ENCODE peak calls at places on chromosomes 2 and 18, in ten cellular contexts. One of them, this sample, is unnamed. For H3K9me3, the result is how much of the 10 kb centered on the place peaks cover.

GRCh38 chr2:160388464-160389263 is 104.9 kb downstream of the RBMS1 start:
- DNase-seq in naive thymus-derived CD4-positive, alpha-beta T cell: peak
- DNase-seq in cardiac muscle cell: no peak
- DNase-seq in HepG2: no peak
- DNase-seq in A549: no peak
- DNase-seq in mammary epithelial cell: no peak
- DNase-seq in suprapubic skin: peak
- DNase-seq in K562: no peak
- DNase-seq in Karpas-422: no peak
- DNase-seq in pancreas: no peak
- DNase-seq in this sample: no peak

GRCh38 chr2:226124548-226125011 is 675.0 kb downstream of the IRS1 start:
- DNase-seq in naive thymus-derived CD4-positive, alpha-beta T cell: no peak
- DNase-seq in cardiac muscle cell: peak
- DNase-seq in HepG2: peak
- DNase-seq in A549: no peak
- DNase-seq in mammary epithelial cell: no peak
- DNase-seq in suprapubic skin: no peak
- DNase-seq in K562: no peak
- DNase-seq in Karpas-422: no peak
- DNase-seq in pancreas: no peak
- DNase-seq in this sample: no peak

GRCh38 chr2:31324000-31324633 is 90.2 kb downstream of the EHD3 start:
- DNase-seq in naive thymus-derived CD4-positive, alpha-beta T cell: no peak
- DNase-seq in cardiac muscle cell: no peak
- DNase-seq in HepG2: no peak
- DNase-seq in A549: no peak
- DNase-seq in mammary epithelial cell: peak
- DNase-seq in suprapubic skin: no peak
- DNase-seq in K562: no peak
- DNase-seq in Karpas-422: no peak
- DNase-seq in pancreas: no peak
- DNase-seq in this sample: no peak

GRCh38 chr2:128536925-128537620 is 218.4 kb upstream of the HS6ST1 start:
- DNase-seq in naive thymus-derived CD4-positive, alpha-beta T cell: no peak
- DNase-seq in cardiac muscle cell: peak
- DNase-seq in HepG2: peak
- DNase-seq in A549: peak
- DNase-seq in mammary epithelial cell: peak
- DNase-seq in suprapubic skin: peak
- DNase-seq in K562: peak
- DNase-seq in Karpas-422: no peak
- DNase-seq in pancreas: no peak
- DNase-seq in this sample: no peak

GRCh38 chr2:224147174-224147573 is 108.1 kb upstream of the SERPINE2 start:
- DNase-seq in naive thymus-derived CD4-positive, alpha-beta T cell: no peak
- DNase-seq in cardiac muscle cell: no peak
- DNase-seq in HepG2: no peak
- DNase-seq in A549: peak
- DNase-seq in mammary epithelial cell: peak
- DNase-seq in suprapubic skin: no peak
- DNase-seq in K562: no peak
- DNase-seq in Karpas-422: no peak
- DNase-seq in pancreas: no peak
- DNase-seq in this sample: no peak

GRCh38 chr2:188382107-188382506 is 90.4 kb downstream of the GULP1 start:
- DNase-seq in naive thymus-derived CD4-positive, alpha-beta T cell: no peak
- DNase-seq in cardiac muscle cell: peak
- DNase-seq in HepG2: no peak
- DNase-seq in A549: no peak
- DNase-seq in mammary epithelial cell: no peak
- DNase-seq in suprapubic skin: no peak
- DNase-seq in K562: no peak
- DNase-seq in Karpas-422: no peak
- DNase-seq in pancreas: no peak
- DNase-seq in this sample: no peak

GRCh38 chr18:26549486-26550435 is 1.4 kb upstream of the KCTD1 start:
- DNase-seq in naive thymus-derived CD4-positive, alpha-beta T cell: no peak
- DNase-seq in cardiac muscle cell: peak
- DNase-seq in HepG2: peak
- DNase-seq in A549: peak
- DNase-seq in mammary epithelial cell: peak
- DNase-seq in suprapubic skin: peak
- DNase-seq in K562: no peak
- DNase-seq in Karpas-422: peak
- DNase-seq in pancreas: peak
- DNase-seq in this sample: no peak

GRCh38 chr2:143581989-143582719 is 452.9 kb downstream of the ARHGAP15 start:
- DNase-seq in naive thymus-derived CD4-positive, alpha-beta T cell: no peak
- DNase-seq in cardiac muscle cell: peak
- DNase-seq in HepG2: no peak
- DNase-seq in A549: no peak
- DNase-seq in mammary epithelial cell: no peak
- DNase-seq in suprapubic skin: no peak
- DNase-seq in K562: peak
- DNase-seq in Karpas-422: no peak
- DNase-seq in pancreas: no peak
- DNase-seq in this sample: no peak

GRCh38 chr2:162072181-162072702 is 1.8 kb downstream of the DPP4 start:
- DNase-seq in naive thymus-derived CD4-positive, alpha-beta T cell: peak
- DNase-seq in cardiac muscle cell: peak
- DNase-seq in HepG2: peak
- DNase-seq in A549: no peak
- DNase-seq in mammary epithelial cell: peak
- DNase-seq in suprapubic skin: no peak
- DNase-seq in K562: no peak
- DNase-seq in Karpas-422: no peak
- DNase-seq in pancreas: no peak
- DNase-seq in this sample: no peak

GRCh38 chr2:27885246-27885645 is 4.9 kb downstream of the RBKS start:
- DNase-seq in naive thymus-derived CD4-positive, alpha-beta T cell: no peak
- DNase-seq in cardiac muscle cell: peak
- DNase-seq in HepG2: no peak
- DNase-seq in A549: no peak
- DNase-seq in mammary epithelial cell: no peak
- DNase-seq in suprapubic skin: no peak
- DNase-seq in K562: no peak
- DNase-seq in Karpas-422: no peak
- DNase-seq in pancreas: no peak
- DNase-seq in this sample: no peak

GRCh38 chr2:225693259-225693658 is 293.7 kb downstream of the NYAP2 start:
- DNase-seq in naive thymus-derived CD4-positive, alpha-beta T cell: no peak
- DNase-seq in cardiac muscle cell: no peak
- DNase-seq in HepG2: no peak
- DNase-seq in A549: no peak
- DNase-seq in mammary epithelial cell: no peak
- DNase-seq in suprapubic skin: no peak
- DNase-seq in K562: no peak
- DNase-seq in Karpas-422: no peak
- DNase-seq in pancreas: no peak
- DNase-seq in this sample: no peak

DNA sequence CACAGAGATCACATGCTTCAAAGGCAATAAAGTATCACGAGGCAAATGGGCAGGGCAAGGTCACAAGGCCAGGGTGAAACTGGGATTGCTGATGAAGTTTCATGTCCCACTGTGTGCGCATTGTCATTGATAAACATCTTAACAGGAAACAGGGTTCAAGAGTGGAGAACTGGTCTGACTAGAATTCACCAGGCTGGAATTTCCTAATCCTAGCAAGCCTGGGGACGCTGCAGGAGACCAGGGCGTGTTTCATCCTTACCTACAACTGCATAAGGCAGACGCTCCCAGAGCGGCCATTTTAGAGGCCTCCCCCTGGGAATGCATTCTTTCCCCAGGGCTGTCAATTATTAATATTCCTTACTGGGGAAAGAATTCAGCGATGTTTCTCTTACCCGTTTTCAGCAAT is 33.2 kb downstream of the PTPN4 start:
- DNase-seq in naive thymus-derived CD4-positive, alpha-beta T cell: no peak
- DNase-seq in cardiac muscle cell: no peak
- DNase-seq in HepG2: no peak
- DNase-seq in A549: no peak
- DNase-seq in mammary epithelial cell: no peak
- DNase-seq in suprapubic skin: no peak
- DNase-seq in K562: no peak
- DNase-seq in Karpas-422: no peak
- DNase-seq in pancreas: no peak
- DNase-seq in this sample: no peak
- H3K9me3 ChIP-seq in naive thymus-derived CD4-positive, alpha-beta T cell: under half
- H3K9me3 ChIP-seq in cardiac muscle cell: under half
- H3K9me3 ChIP-seq in HepG2: under half
- H3K9me3 ChIP-seq in A549: under half
- H3K9me3 ChIP-seq in mammary epithelial cell: under half
- H3K9me3 ChIP-seq in suprapubic skin: under half
- H3K9me3 ChIP-seq in K562: under half
- H3K9me3 ChIP-seq in Karpas-422: under half
- H3K9me3 ChIP-seq in pancreas: under half
- H3K9me3 ChIP-seq in this sample: under half

GRCh38 chr2:6846967-6847695 is 18.6 kb downstream of the CMPK2 start:
- DNase-seq in naive thymus-derived CD4-positive, alpha-beta T cell: no peak
- DNase-seq in cardiac muscle cell: no peak
- DNase-seq in HepG2: no peak
- DNase-seq in A549: peak
- DNase-seq in mammary epithelial cell: no peak
- DNase-seq in suprapubic skin: no peak
- DNase-seq in K562: peak
- DNase-seq in Karpas-422: no peak
- DNase-seq in pancreas: no peak
- DNase-seq in this sample: no peak

GRCh38 chr2:6845903-6846302 is 19.8 kb downstream of the CMPK2 start:
- DNase-seq in naive thymus-derived CD4-positive, alpha-beta T cell: no peak
- DNase-seq in cardiac muscle cell: no peak
- DNase-seq in HepG2: no peak
- DNase-seq in A549: no peak
- DNase-seq in mammary epithelial cell: no peak
- DNase-seq in suprapubic skin: no peak
- DNase-seq in K562: peak
- DNase-seq in Karpas-422: peak
- DNase-seq in pancreas: no peak
- DNase-seq in this sample: no peak

GRCh38 chr2:6846540-6846939 is 19.2 kb downstream of the CMPK2 start:
- DNase-seq in naive thymus-derived CD4-positive, alpha-beta T cell: no peak
- DNase-seq in cardiac muscle cell: no peak
- DNase-seq in HepG2: no peak
- DNase-seq in A549: no peak
- DNase-seq in mammary epithelial cell: no peak
- DNase-seq in suprapubic skin: no peak
- DNase-seq in K562: no peak
- DNase-seq in Karpas-422: no peak
- DNase-seq in pancreas: no peak
- DNase-seq in this sample: no peak

GRCh38 chr2:6845312-6845711 is 20.4 kb downstream of the CMPK2 start:
- DNase-seq in naive thymus-derived CD4-positive, alpha-beta T cell: peak
- DNase-seq in cardiac muscle cell: peak
- DNase-seq in HepG2: no peak
- DNase-seq in A549: peak
- DNase-seq in mammary epithelial cell: no peak
- DNase-seq in suprapubic skin: no peak
- DNase-seq in K562: peak
- DNase-seq in Karpas-422: peak
- DNase-seq in pancreas: no peak
- DNase-seq in this sample: no peak

GRCh38 chr2:6841537-6842287 is 24.0 kb downstream of the CMPK2 start:
- DNase-seq in naive thymus-derived CD4-positive, alpha-beta T cell: no peak
- DNase-seq in cardiac muscle cell: no peak
- DNase-seq in HepG2: no peak
- DNase-seq in A549: no peak
- DNase-seq in mammary epithelial cell: no peak
- DNase-seq in suprapubic skin: no peak
- DNase-seq in K562: no peak
- DNase-seq in Karpas-422: no peak
- DNase-seq in pancreas: no peak
- DNase-seq in this sample: no peak
- H3K9me3 ChIP-seq in naive thymus-derived CD4-positive, alpha-beta T cell: under half
- H3K9me3 ChIP-seq in cardiac muscle cell: under half
- H3K9me3 ChIP-seq in HepG2: half or more
- H3K9me3 ChIP-seq in A549: under half
- H3K9me3 ChIP-seq in mammary epithelial cell: under half
- H3K9me3 ChIP-seq in suprapubic skin: under half
- H3K9me3 ChIP-seq in K562: under half
- H3K9me3 ChIP-seq in Karpas-422: under half
- H3K9me3 ChIP-seq in pancreas: under half
- H3K9me3 ChIP-seq in this sample: under half

DNA sequence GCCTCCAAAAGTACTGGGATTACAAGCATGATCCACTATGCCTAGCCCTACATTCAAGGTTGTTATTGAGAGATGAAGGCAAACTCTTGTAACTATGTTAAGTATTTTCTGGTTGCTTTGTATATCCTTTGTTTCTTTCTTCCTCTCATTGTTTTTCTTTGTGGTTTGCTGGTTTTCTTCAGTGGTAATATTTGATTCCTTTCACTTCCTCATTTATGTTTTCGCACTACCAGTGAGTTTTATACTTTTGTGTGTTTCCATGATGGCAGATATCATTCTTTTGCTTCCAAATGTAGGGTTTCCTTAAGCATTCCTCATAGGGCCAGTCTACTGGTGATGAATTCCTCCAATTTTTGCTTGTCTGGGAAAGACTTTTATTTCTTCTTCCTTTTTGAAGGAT is 90.2 kb downstream of the NCK2 start:
- DNase-seq in naive thymus-derived CD4-positive, alpha-beta T cell: peak
- DNase-seq in cardiac muscle cell: no peak
- DNase-seq in HepG2: no peak
- DNase-seq in A549: no peak
- DNase-seq in mammary epithelial cell: no peak
- DNase-seq in suprapubic skin: no peak
- DNase-seq in K562: no peak
- DNase-seq in Karpas-422: no peak
- DNase-seq in pancreas: no peak
- DNase-seq in this sample: no peak
- H3K9me3 ChIP-seq in naive thymus-derived CD4-positive, alpha-beta T cell: under half
- H3K9me3 ChIP-seq in cardiac muscle cell: under half
- H3K9me3 ChIP-seq in HepG2: under half
- H3K9me3 ChIP-seq in A549: under half
- H3K9me3 ChIP-seq in mammary epithelial cell: under half
- H3K9me3 ChIP-seq in suprapubic skin: under half
- H3K9me3 ChIP-seq in K562: under half
- H3K9me3 ChIP-seq in Karpas-422: under half
- H3K9me3 ChIP-seq in pancreas: under half
- H3K9me3 ChIP-seq in this sample: under half

DNA sequence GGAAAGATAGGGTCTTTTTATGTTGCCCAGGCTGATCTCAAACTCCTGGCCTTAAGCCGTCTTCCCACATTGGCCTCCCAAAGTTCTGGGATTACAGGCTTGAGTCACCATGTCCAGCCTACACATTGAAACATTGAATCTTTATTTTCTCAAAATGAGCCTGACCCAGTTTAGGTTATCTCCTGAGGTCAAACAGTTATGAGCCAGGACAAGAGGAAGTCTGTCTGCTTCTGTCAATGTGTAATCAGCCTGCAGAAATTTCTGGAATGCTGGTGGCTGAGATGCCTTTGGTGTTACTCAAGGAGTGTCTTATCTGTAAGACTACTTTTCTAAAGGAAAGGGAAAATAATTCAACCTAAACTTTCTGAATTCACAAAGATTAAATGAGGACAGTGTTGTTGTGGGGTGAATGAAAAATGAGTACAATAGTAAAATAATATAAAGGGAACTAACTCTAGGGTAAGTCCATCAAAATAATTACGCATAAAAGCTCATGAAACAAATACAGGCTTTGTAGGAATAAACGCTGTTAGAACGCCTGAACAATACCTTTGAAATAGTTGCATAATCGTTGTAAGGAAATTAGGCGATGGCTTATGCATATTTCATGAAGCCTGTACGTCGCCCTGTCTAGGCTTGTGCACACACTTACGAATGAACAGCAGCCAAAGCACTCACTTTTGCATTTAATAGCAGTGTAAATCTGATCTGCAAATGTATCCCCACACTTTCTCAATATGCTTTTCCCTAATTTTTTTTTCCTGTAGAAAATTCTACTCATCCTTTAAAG is 260.8 kb downstream of the RDH14 start:
- DNase-seq in naive thymus-derived CD4-positive, alpha-beta T cell: no peak
- DNase-seq in cardiac muscle cell: peak
- DNase-seq in HepG2: peak
- DNase-seq in A549: peak
- DNase-seq in mammary epithelial cell: peak
- DNase-seq in suprapubic skin: no peak
- DNase-seq in K562: no peak
- DNase-seq in Karpas-422: no peak
- DNase-seq in pancreas: no peak
- DNase-seq in this sample: no peak
- H3K9me3 ChIP-seq in naive thymus-derived CD4-positive, alpha-beta T cell: under half
- H3K9me3 ChIP-seq in cardiac muscle cell: under half
- H3K9me3 ChIP-seq in HepG2: under half
- H3K9me3 ChIP-seq in A549: under half
- H3K9me3 ChIP-seq in mammary epithelial cell: under half
- H3K9me3 ChIP-seq in suprapubic skin: under half
- H3K9me3 ChIP-seq in K562: under half
- H3K9me3 ChIP-seq in Karpas-422: under half
- H3K9me3 ChIP-seq in pancreas: under half
- H3K9me3 ChIP-seq in this sample: under half

This sample was measured in T-helper 17 cell.